ENCODE peak calls at places on chromosomes 7 and 10, in nine cellular contexts. V, I, U, E, G, Y, H, A and M are unnamed samples.

GRCh38 chr10:78763651-78764395 is 304.9 kb upstream of the ZMIZ1 start:
- DNase-seq in V (peak), I (no peak), U (no peak), E (peak), G (no peak), Y (no peak), H (no peak), A (no peak), M (peak)

GRCh38 chr10:132992433-132993215 is 50.3 kb upstream of the CFAP46 start:
- DNase-seq in V (no peak), I (no peak), U (no peak), E (no peak), G (no peak), Y (no peak), H (no peak), A (no peak), M (no peak)

GRCh38 chr10:71213127-71213616 is 802 bp downstream of the UNC5B start:
- DNase-seq in V (no peak), I (peak), U (peak), E (peak), G (peak), Y (no peak), H (peak), A (peak), M (peak)

GRCh38 chr7:42495251-42495650 is 258.2 kb upstream of the GLI3 start:
- DNase-seq in V (no peak), I (no peak), U (no peak), E (no peak), G (peak), Y (no peak), H (no peak), A (no peak), M (no peak)

GRCh38 chr10:66167816-66168215 is 758.0 kb upstream of the LRRTM3 start:
- DNase-seq in V (no peak), I (no peak), U (no peak), E (no peak), G (peak), Y (no peak), H (no peak), A (peak), M (no peak)

GRCh38 chr10:79061441-79062315 is 7.1 kb upstream of the ZMIZ1 start:
- DNase-seq in V (no peak), I (no peak), U (no peak), E (peak), G (no peak), Y (no peak), H (no peak), A (no peak), M (no peak)

GRCh38 chr10:104256335-104257080 is 1.8 kb downstream of the GSTO1 start:
- DNase-seq in V (no peak), I (no peak), U (no peak), E (no peak), G (no peak), Y (no peak), H (no peak), A (no peak), M (no peak)

GRCh38 chr7:139683137-139683871 is 94.5 kb downstream of the HIPK2 start:
- DNase-seq in V (no peak), I (no peak), U (no peak), E (no peak), G (peak), Y (no peak), H (peak), A (no peak), M (peak)

GRCh38 chr10:67669978-67670377 is 26.0 kb downstream of the CTNNA3 start:
- DNase-seq in V (no peak), I (no peak), U (no peak), E (no peak), G (no peak), Y (no peak), H (no peak), A (no peak), M (no peak)

GRCh38 chr7:155412416-155413253 is 45.3 kb upstream of the EN2 start:
- DNase-seq in V (peak), I (peak), U (peak), E (peak), G (no peak), Y (no peak), H (no peak), A (peak), M (peak)

GRCh38 chr7:157630301-157630853 is 293.6 kb downstream of the DNAJB6 start:
- DNase-seq in V (no peak), I (no peak), U (no peak), E (peak), G (no peak), Y (no peak), H (no peak), A (no peak), M (no peak)

GRCh38 chr10:49508249-49508648 is 30.7 kb downstream of the ERCC6 start:
- DNase-seq in V (no peak), I (no peak), U (no peak), E (no peak), G (no peak), Y (peak), H (no peak), A (no peak), M (no peak)

GRCh38 chr10:96789571-96790108 is 42.5 kb upstream of the LCOR start:
- DNase-seq in V (peak), I (no peak), U (no peak), E (no peak), G (no peak), Y (peak), H (no peak), A (no peak), M (peak)

GRCh38 chr7:118183586-118184391 is at the start of gene LSM8:
- DNase-seq in V (peak), I (peak), U (peak), E (peak), G (peak), Y (peak), H (peak), A (peak), M (peak)

GRCh38 chr7:15399446-15399845 is 162.4 kb downstream of the AGMO start:
- DNase-seq in V (no peak), I (no peak), U (no peak), E (no peak), G (no peak), Y (no peak), H (no peak), A (no peak), M (no peak)

GRCh38 chr10:61961278-61961677 is 59.8 kb downstream of the ARID5B start:
- DNase-seq in V (peak), I (no peak), U (no peak), E (no peak), G (no peak), Y (peak), H (no peak), A (no peak), M (no peak)

GRCh38 chr7:76023002-76023401 is 24.8 kb downstream of the STYXL1 start:
- DNase-seq in V (no peak), I (no peak), U (no peak), E (no peak), G (no peak), Y (no peak), H (no peak), A (no peak), M (no peak)

GRCh38 chr10:113616244-113617074 is 47.4 kb downstream of the NRAP start:
- DNase-seq in V (no peak), I (no peak), U (peak), E (no peak), G (no peak), Y (no peak), H (peak), A (no peak), M (no peak)

GRCh38 chr10:11658801-11659368 is 47.4 kb upstream of the USP6NL start:
- DNase-seq in V (no peak), I (no peak), U (no peak), E (no peak), G (peak), Y (no peak), H (no peak), A (no peak), M (no peak)

GRCh38 chr10:47040681-47041080 is 129.5 kb downstream of the PTPN20 start:
- DNase-seq in V (no peak), I (no peak), U (no peak), E (no peak), G (no peak), Y (no peak), H (no peak), A (no peak), M (no peak)

GRCh38 chr10:53395449-53395848 is 622.9 kb upstream of the MBL2 start:
- DNase-seq in V (no peak), I (no peak), U (no peak), E (no peak), G (no peak), Y (no peak), H (no peak), A (no peak), M (no peak)

GRCh38 chr10:114513397-114513796 is 109.1 kb upstream of the AFAP1L2 start:
- DNase-seq in V (no peak), I (no peak), U (no peak), E (no peak), G (no peak), Y (no peak), H (no peak), A (no peak), M (no peak)

GRCh38 chr7:137591444-137591843 is 247.9 kb upstream of the PTN start:
- DNase-seq in V (no peak), I (no peak), U (peak), E (no peak), G (peak), Y (no peak), H (peak), A (peak), M (no peak)

GRCh38 chr10:11647676-11648075 is 36.2 kb upstream of the USP6NL start:
- DNase-seq in V (no peak), I (no peak), U (no peak), E (no peak), G (peak), Y (no peak), H (no peak), A (no peak), M (no peak)

GRCh38 chr7:24464846-24465245 is 108.4 kb upstream of the PALS2 start:
- DNase-seq in V (no peak), I (no peak), U (no peak), E (no peak), G (no peak), Y (no peak), H (no peak), A (no peak), M (no peak)

GRCh38 chr10:4054651-4055435 is 269.8 kb upstream of the KLF6 start:
- DNase-seq in V (no peak), I (no peak), U (no peak), E (no peak), G (no peak), Y (no peak), H (no peak), A (no peak), M (no peak)

GRCh38 chr10:43218206-43218950 is 48.5 kb downstream of the RASGEF1A start:
- DNase-seq in V (no peak), I (no peak), U (no peak), E (peak), G (no peak), Y (no peak), H (no peak), A (no peak), M (no peak)

GRCh38 chr7:73597978-73598782 is 19.8 kb upstream of the TBL2 start:
- DNase-seq in V (no peak), I (no peak), U (no peak), E (no peak), G (no peak), Y (no peak), H (no peak), A (no peak), M (no peak)

GRCh38 chr7:158885624-158886023 is 29.3 kb downstream of the DYNC2I1 start:
- DNase-seq in V (no peak), I (no peak), U (no peak), E (no peak), G (no peak), Y (no peak), H (no peak), A (peak), M (no peak)

GRCh38 chr7:2908103-2908683 is 64.1 kb upstream of the GNA12 start:
- DNase-seq in V (no peak), I (no peak), U (no peak), E (no peak), G (no peak), Y (no peak), H (no peak), A (no peak), M (no peak)

GRCh38 chr7:607938-608337 is 88.3 kb upstream of the PDGFA start:
- DNase-seq in V (no peak), I (no peak), U (no peak), E (peak), G (no peak), Y (no peak), H (no peak), A (no peak), M (no peak)

GRCh38 chr10:45379303-45379726 is 5.3 kb downstream of the ALOX5 start:
- DNase-seq in V (no peak), I (no peak), U (no peak), E (peak), G (no peak), Y (no peak), H (no peak), A (no peak), M (no peak)

GRCh38 chr7:2191026-2191425 is 41.7 kb downstream of the MAD1L1 start:
- DNase-seq in V (no peak), I (no peak), U (no peak), E (no peak), G (no peak), Y (no peak), H (no peak), A (no peak), M (no peak)

GRCh38 chr7:156612930-156613329 is 27.6 kb upstream of the RNF32 start:
- DNase-seq in V (no peak), I (no peak), U (no peak), E (no peak), G (no peak), Y (peak), H (no peak), A (no peak), M (no peak)

GRCh38 chr7:16365952-16366351 is 55.4 kb downstream of the CRPPA start:
- DNase-seq in V (no peak), I (no peak), U (no peak), E (no peak), G (no peak), Y (no peak), H (no peak), A (no peak), M (no peak)

DNA sequence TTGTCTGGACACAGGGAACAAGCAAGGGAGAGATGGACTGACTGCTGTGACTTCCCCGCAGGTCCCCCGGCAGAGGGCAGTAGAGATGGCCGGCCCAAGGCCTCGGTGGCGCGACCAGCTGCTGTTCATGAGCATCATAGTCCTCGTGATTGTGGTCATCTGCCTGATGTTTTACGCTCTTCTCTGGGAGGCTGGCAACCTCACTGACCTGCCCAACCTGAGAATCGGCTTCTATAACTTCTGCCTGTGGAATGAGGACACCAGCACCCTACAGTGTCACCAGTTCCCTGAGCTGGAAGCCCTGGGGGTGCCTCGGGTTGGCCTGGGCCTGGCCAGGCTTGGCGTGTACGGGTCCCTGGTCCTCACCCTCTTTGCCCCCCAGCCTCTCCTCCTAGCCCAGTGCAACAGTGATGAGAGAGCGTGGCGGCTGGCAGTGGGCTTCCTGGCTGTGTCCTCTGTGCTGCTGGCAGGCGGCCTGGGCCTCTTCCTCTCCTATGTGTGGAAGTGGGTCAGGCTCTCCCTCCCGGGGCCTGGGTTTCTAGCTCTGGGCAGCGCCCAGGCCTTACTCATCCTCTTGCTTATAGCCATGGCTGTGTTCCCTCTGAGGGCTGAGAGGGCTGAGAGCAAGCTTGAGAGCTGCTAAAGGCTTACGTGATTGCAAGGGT is 6.0 kb downstream of the CYREN start:
- DNase-seq in V (peak), I (no peak), U (no peak), E (no peak), G (no peak), Y (no peak), H (no peak), A (no peak), M (no peak)
- TF ChIP-seq CTCF in V (no peak), I (no peak), U (no peak), E (no peak), G (no peak), Y (no peak), H (no peak), A (no peak), M (no peak)

GRCh38 chr10:121495719-121496118 is 102.5 kb downstream of the FGFR2 start:
- DNase-seq in V (no peak), I (no peak), U (no peak), E (peak), G (no peak), Y (no peak), H (no peak), A (no peak), M (no peak)

GRCh38 chr10:121500591-121501341 is 97.5 kb downstream of the FGFR2 start:
- DNase-seq in V (no peak), I (no peak), U (no peak), E (no peak), G (no peak), Y (no peak), H (no peak), A (no peak), M (no peak)

GRCh38 chr10:121497513-121497912 is 100.7 kb downstream of the FGFR2 start:
- DNase-seq in V (no peak), I (no peak), U (no peak), E (no peak), G (peak), Y (no peak), H (no peak), A (peak), M (no peak)

GRCh38 chr10:121501796-121502195 is 96.4 kb downstream of the FGFR2 start:
- DNase-seq in V (no peak), I (no peak), U (no peak), E (no peak), G (no peak), Y (no peak), H (no peak), A (no peak), M (no peak)

GRCh38 chr10:121498071-121498470 is 100.2 kb downstream of the FGFR2 start:
- DNase-seq in V (no peak), I (peak), U (no peak), E (no peak), G (no peak), Y (no peak), H (no peak), A (no peak), M (no peak)
- TF ChIP-seq CTCF in V (no peak), I (no peak), U (peak), E (no peak), G (peak), Y (no peak), H (no peak), A (no peak), M (no peak)

GRCh38 chr7:117157871-117158209 is 165.0 kb downstream of the WNT2 start:
- DNase-seq in V (no peak), I (no peak), U (no peak), E (no peak), G (no peak), Y (no peak), H (no peak), A (no peak), M (no peak)
- TF ChIP-seq CTCF in V (no peak), I (no peak), U (no peak), E (no peak), G (no peak), Y (no peak), H (no peak), A (no peak), M (no peak)

DNA sequence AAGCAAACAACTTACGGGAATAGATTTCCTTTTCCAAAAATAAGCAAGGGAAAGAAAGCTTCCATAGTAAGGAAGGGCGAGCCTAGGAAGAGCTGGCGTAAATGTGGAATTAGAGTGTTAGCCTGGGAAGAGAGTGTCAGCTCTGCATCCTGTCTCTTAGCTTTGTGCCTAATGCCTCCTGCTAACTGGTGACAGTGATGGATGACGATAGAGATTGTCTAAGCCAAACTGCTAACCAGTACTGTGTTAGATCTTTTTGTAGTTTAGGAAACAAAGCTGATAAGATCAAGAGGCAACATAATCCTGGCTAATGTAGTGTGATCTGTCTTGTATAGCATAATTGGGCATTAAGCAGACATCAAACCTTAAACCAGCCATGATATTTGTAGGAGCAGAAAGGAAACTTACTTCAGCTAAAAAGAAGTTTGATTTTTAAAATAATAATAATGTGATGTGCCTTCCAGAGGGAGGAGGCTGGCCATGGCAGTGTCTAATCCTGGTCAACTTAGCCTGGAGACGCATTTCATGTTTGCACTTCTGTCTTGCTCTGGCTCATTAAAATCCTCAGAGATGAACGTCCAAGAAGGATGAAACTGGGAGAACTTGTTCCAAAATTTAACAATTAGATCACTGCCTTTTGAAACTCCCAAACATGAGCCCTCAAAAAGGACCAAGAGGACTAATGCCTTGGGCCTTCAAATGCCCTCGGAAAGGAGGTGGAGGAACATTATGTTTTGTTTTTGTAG is 85.1 kb downstream of the FAM204A start:
- DNase-seq in V (no peak), I (no peak), U (peak), E (no peak), G (no peak), Y (no peak), H (no peak), A (no peak), M (no peak)
- TF ChIP-seq CTCF in V (no peak), I (no peak), U (no peak), E (no peak), G (no peak), Y (no peak), H (no peak), A (no peak), M (no peak)